ENCODE peak calls at places on chromosome 6, in ten cellular contexts. R is heart right ventricle, M is AG09309, T is AG04449, J is cardiac fibroblast, B is mesothelial cell of epicardium, D is progenitor cell of endocrine pancreas, I is thoracic aorta, Q is astrocyte of the cerebellum, Y is H9. G is an unnamed sample.

GRCh38 chr6:162230147-162230752 is 497.3 kb downstream of the PRKN start:
- DNase-seq in R (no peak), M (no peak), T (no peak), J (no peak), B (no peak), D (no peak), I (no peak), Q (no peak), Y (no peak), G (no peak)

GRCh38 chr6:33427585-33428218 is 7.8 kb downstream of the SYNGAP1 start:
- DNase-seq in R (peak), M (no peak), T (no peak), J (no peak), B (no peak), D (no peak), I (no peak), Q (no peak), Y (peak), G (peak)

GRCh38 chr6:111563581-111563980 is 42.1 kb downstream of the TRAF3IP2 start:
- DNase-seq in R (no peak), M (no peak), T (no peak), J (no peak), B (no peak), D (no peak), I (no peak), Q (no peak), Y (no peak), G (no peak)

GRCh38 chr6:3748208-3748701 is 3.3 kb downstream of the PXDC1 start:
- DNase-seq in R (peak), M (peak), T (no peak), J (peak), B (peak), D (peak), I (peak), Q (no peak), Y (peak), G (peak)

GRCh38 chr6:111957623-111958315 is 84.5 kb upstream of the FYN start:
- DNase-seq in R (no peak), M (no peak), T (no peak), J (no peak), B (no peak), D (no peak), I (no peak), Q (no peak), Y (peak), G (no peak)

GRCh38 chr6:7652957-7653356 is 63.0 kb downstream of the SNRNP48 start:
- DNase-seq in R (no peak), M (no peak), T (no peak), J (peak), B (no peak), D (no peak), I (no peak), Q (no peak), Y (no peak), G (no peak)

GRCh38 chr6:6920114-6920983 is 187.4 kb upstream of the RREB1 start:
- DNase-seq in R (no peak), M (no peak), T (no peak), J (no peak), B (no peak), D (no peak), I (no peak), Q (no peak), Y (no peak), G (no peak)

GRCh38 chr6:167396068-167396658 is 71.3 kb downstream of the TTLL2 start:
- DNase-seq in R (no peak), M (no peak), T (no peak), J (no peak), B (no peak), D (no peak), I (no peak), Q (no peak), Y (no peak), G (no peak)

GRCh38 chr6:43803783-43804549 is 34.0 kb downstream of the VEGFA start:
- DNase-seq in R (no peak), M (no peak), T (no peak), J (peak), B (no peak), D (no peak), I (no peak), Q (no peak), Y (no peak), G (no peak)

GRCh38 chr6:129621252-129621651 is 88.7 kb downstream of the ARHGAP18 start:
- DNase-seq in R (no peak), M (no peak), T (no peak), J (peak), B (no peak), D (no peak), I (no peak), Q (no peak), Y (peak), G (peak)

GRCh38 chr6:35287671-35288396 is 9.8 kb upstream of the DEF6 start:
- DNase-seq in R (no peak), M (no peak), T (no peak), J (no peak), B (no peak), D (no peak), I (no peak), Q (peak), Y (no peak), G (no peak)

GRCh38 chr6:34386316-34387137 is 5.9 kb downstream of the NUDT3 start:
- DNase-seq in R (no peak), M (peak), T (peak), J (peak), B (no peak), D (no peak), I (no peak), Q (peak), Y (no peak), G (no peak)

GRCh38 chr6:4608361-4609115 is 167.7 kb upstream of the CDYL start:
- DNase-seq in R (peak), M (no peak), T (no peak), J (no peak), B (no peak), D (no peak), I (no peak), Q (no peak), Y (no peak), G (no peak)

GRCh38 chr6:79608334-79609224 is 22.6 kb upstream of the SH3BGRL2 start:
- DNase-seq in R (no peak), M (no peak), T (no peak), J (no peak), B (no peak), D (no peak), I (no peak), Q (no peak), Y (no peak), G (no peak)

GRCh38 chr6:89597372-89597771 is 41.2 kb downstream of the LYRM2 start:
- DNase-seq in R (no peak), M (no peak), T (no peak), J (no peak), B (no peak), D (no peak), I (no peak), Q (no peak), Y (no peak), G (no peak)

GRCh38 chr6:89596056-89596455 is 42.5 kb downstream of the LYRM2 start:
- DNase-seq in R (no peak), M (no peak), T (no peak), J (no peak), B (no peak), D (no peak), I (no peak), Q (no peak), Y (no peak), G (peak)

GRCh38 chr6:89599727-89600126 is 38.8 kb downstream of the LYRM2 start:
- DNase-seq in R (no peak), M (no peak), T (no peak), J (no peak), B (no peak), D (no peak), I (no peak), Q (no peak), Y (no peak), G (no peak)

GRCh38 chr6:89596484-89596883 is 42.1 kb downstream of the LYRM2 start:
- DNase-seq in R (no peak), M (no peak), T (no peak), J (no peak), B (no peak), D (no peak), I (no peak), Q (no peak), Y (no peak), G (no peak)

GRCh38 chr6:89597988-89598387 is 40.6 kb downstream of the LYRM2 start:
- DNase-seq in R (no peak), M (no peak), T (no peak), J (peak), B (no peak), D (no peak), I (no peak), Q (peak), Y (no peak), G (peak)
- TF ChIP-seq CTCF in R (peak), M (no peak), T (no peak), J (no peak), B (no peak), D (peak), I (peak), Q (no peak), Y (peak), G (no peak)

GRCh38 chr6:56710967-56711366 is 68.3 kb upstream of the DST start:
- DNase-seq in R (no peak), M (no peak), T (no peak), J (no peak), B (no peak), D (no peak), I (no peak), Q (no peak), Y (no peak), G (no peak)
- TF ChIP-seq CTCF in R (no peak), M (no peak), T (no peak), J (peak), B (peak), D (no peak), I (no peak), Q (no peak), Y (peak), G (no peak)

GRCh38 chr6:18153311-18153703 is 1.6 kb downstream of the TPMT start:
- DNase-seq in R (no peak), M (no peak), T (no peak), J (no peak), B (no peak), D (no peak), I (no peak), Q (no peak), Y (no peak), G (no peak)

GRCh38 chr6:18154507-18155272 is at the start of gene TPMT:
- DNase-seq in R (peak), M (no peak), T (no peak), J (no peak), B (peak), D (peak), I (no peak), Q (no peak), Y (no peak), G (no peak)

GRCh38 chr6:18155273-18155863 is at the start of gene KDM1B:
- DNase-seq in R (no peak), M (peak), T (peak), J (peak), B (no peak), D (no peak), I (peak), Q (peak), Y (peak), G (peak)

GRCh38 chr6:18151801-18152200 is 3.1 kb downstream of the TPMT start:
- DNase-seq in R (no peak), M (no peak), T (no peak), J (no peak), B (no peak), D (no peak), I (no peak), Q (no peak), Y (no peak), G (no peak)

GRCh38 chr6:18155864-18156396 is 708 bp downstream of the KDM1B start:
- DNase-seq in R (peak), M (no peak), T (no peak), J (peak), B (no peak), D (peak), I (peak), Q (no peak), Y (peak), G (peak)
- TF ChIP-seq CTCF in R (no peak), M (peak), T (peak), J (peak), B (no peak), D (peak), I (no peak), Q (peak), Y (peak), G (peak)

GRCh38 chr6:108568101-108568500 is 7.4 kb downstream of the FOXO3 start:
- DNase-seq in R (no peak), M (no peak), T (no peak), J (no peak), B (no peak), D (no peak), I (no peak), Q (no peak), Y (no peak), G (no peak)

GRCh38 chr6:108574457-108575149 is 13.9 kb downstream of the FOXO3 start:
- DNase-seq in R (no peak), M (no peak), T (no peak), J (no peak), B (no peak), D (no peak), I (no peak), Q (no peak), Y (no peak), G (no peak)

GRCh38 chr6:108566406-108566805 is 5.7 kb downstream of the FOXO3 start:
- DNase-seq in R (no peak), M (no peak), T (no peak), J (no peak), B (no peak), D (no peak), I (no peak), Q (no peak), Y (no peak), G (no peak)

GRCh38 chr6:108565893-108566292 is 5.2 kb downstream of the FOXO3 start:
- DNase-seq in R (no peak), M (peak), T (no peak), J (peak), B (no peak), D (no peak), I (no peak), Q (no peak), Y (no peak), G (peak)

GRCh38 chr6:108570518-108570917 is 9.8 kb downstream of the FOXO3 start:
- DNase-seq in R (no peak), M (no peak), T (no peak), J (peak), B (no peak), D (no peak), I (no peak), Q (no peak), Y (no peak), G (no peak)
- TF ChIP-seq CTCF in R (no peak), M (no peak), T (no peak), J (no peak), B (peak), D (no peak), I (no peak), Q (no peak), Y (peak), G (no peak)

GRCh38 chr6:118963003-118963402 is 28.0 kb upstream of the MCM9 start:
- DNase-seq in R (no peak), M (no peak), T (no peak), J (peak), B (no peak), D (no peak), I (no peak), Q (no peak), Y (no peak), G (no peak)
- TF ChIP-seq CTCF in R (peak), M (no peak), T (no peak), J (peak), B (no peak), D (peak), I (no peak), Q (no peak), Y (peak), G (no peak)

DNA sequence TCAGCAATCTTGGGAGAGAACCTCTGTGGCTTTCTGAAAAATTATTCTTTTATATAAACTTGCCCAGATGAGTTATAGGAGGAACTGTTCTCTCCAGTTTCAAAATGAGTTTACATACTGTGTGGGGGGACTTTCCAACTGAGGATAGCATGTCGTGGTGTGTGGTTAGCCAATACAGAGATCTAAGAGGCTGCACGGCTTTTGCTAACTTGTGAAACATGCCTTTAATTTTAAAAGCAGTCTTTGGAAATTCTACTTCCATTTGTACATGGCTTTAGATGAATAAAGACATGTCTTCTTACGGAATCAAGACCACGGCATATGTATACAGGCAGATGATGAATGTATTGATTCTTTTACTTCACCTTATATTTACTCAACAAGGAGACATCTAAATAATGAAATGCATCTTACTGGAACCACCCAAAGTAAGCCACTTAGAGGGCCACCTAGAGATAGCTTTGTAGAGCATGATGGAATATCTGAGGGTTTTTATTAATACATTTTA is 39.8 kb downstream of the HIVEP1 start:
- DNase-seq in R (no peak), M (peak), T (peak), J (no peak), B (no peak), D (no peak), I (no peak), Q (peak), Y (no peak), G (peak)
- TF ChIP-seq CTCF in R (no peak), M (no peak), T (no peak), J (no peak), B (no peak), D (no peak), I (no peak), Q (no peak), Y (no peak), G (no peak)

GRCh38 chr6:89243331-89243629 is 26.1 kb upstream of the GABRR1 start:
- DNase-seq in R (no peak), M (no peak), T (no peak), J (no peak), B (no peak), D (no peak), I (no peak), Q (no peak), Y (no peak), G (no peak)

GRCh38 chr6:89242574-89243330 is 25.6 kb upstream of the GABRR1 start:
- DNase-seq in R (no peak), M (no peak), T (peak), J (peak), B (no peak), D (no peak), I (no peak), Q (peak), Y (peak), G (peak)

GRCh38 chr6:89244237-89244985 is 27.3 kb upstream of the GABRR1 start:
- DNase-seq in R (no peak), M (no peak), T (no peak), J (no peak), B (no peak), D (no peak), I (no peak), Q (no peak), Y (no peak), G (no peak)

GRCh38 chr6:89237158-89237557 is 20.0 kb upstream of the GABRR1 start:
- DNase-seq in R (no peak), M (no peak), T (no peak), J (no peak), B (no peak), D (no peak), I (no peak), Q (no peak), Y (no peak), G (no peak)

GRCh38 chr6:89239338-89239737 is 22.2 kb upstream of the GABRR1 start:
- DNase-seq in R (no peak), M (no peak), T (no peak), J (peak), B (no peak), D (no peak), I (no peak), Q (no peak), Y (peak), G (peak)
- TF ChIP-seq CTCF in R (peak), M (peak), T (peak), J (peak), B (no peak), D (peak), I (no peak), Q (peak), Y (peak), G (no peak)

GRCh38 chr6:96521625-96522468 is at the start of gene UFL1:
- DNase-seq in R (peak), M (peak), T (peak), J (peak), B (peak), D (peak), I (peak), Q (peak), Y (peak), G (peak)
- TF ChIP-seq CTCF in R (no peak), M (peak), T (peak), J (peak), B (no peak), D (no peak), I (no peak), Q (peak), Y (no peak), G (no peak)

G was measured in GM20000.